ENCODE peak calls at places on chromosomes 11 and 22, in five cellular contexts. One of them, this sample, is unnamed.

GRCh38 chr11:117144477-117145392 is 648 bp downstream of the PAFAH1B2 start:
- DNase-seq in PC-9: peak; percentile 54
- DNase-seq in posterior cingulate gyrus: peak; percentile 43
- DNase-seq in hypothalamus: no peak
- DNase-seq in CD8-positive, alpha-beta T cell: peak; percentile 22
- DNase-seq in this sample: no peak

GRCh38 chr11:27717377-27717776 is 17.1 kb upstream of the BDNF start:
- DNase-seq in PC-9: no peak
- DNase-seq in posterior cingulate gyrus: no peak
- DNase-seq in hypothalamus: no peak
- DNase-seq in CD8-positive, alpha-beta T cell: no peak
- DNase-seq in this sample: no peak

GRCh38 chr11:11988099-11988651 is 20.3 kb downstream of the DKK3 start:
- DNase-seq in PC-9: no peak
- DNase-seq in posterior cingulate gyrus: no peak
- DNase-seq in hypothalamus: no peak
- DNase-seq in CD8-positive, alpha-beta T cell: no peak
- DNase-seq in this sample: no peak

GRCh38 chr22:44801476-44801875 is 49.1 kb downstream of the ARHGAP8 start:
- DNase-seq in PC-9: no peak
- DNase-seq in posterior cingulate gyrus: no peak
- DNase-seq in hypothalamus: no peak
- DNase-seq in CD8-positive, alpha-beta T cell: no peak
- DNase-seq in this sample: no peak

GRCh38 chr11:120336641-120337132 is 474 bp downstream of the ARHGEF12 start:
- DNase-seq in PC-9: no peak
- DNase-seq in posterior cingulate gyrus: peak; percentile 27
- DNase-seq in hypothalamus: no peak
- DNase-seq in CD8-positive, alpha-beta T cell: no peak
- DNase-seq in this sample: no peak

GRCh38 chr11:132072044-132072879 is 701.8 kb downstream of the NTM start:
- DNase-seq in PC-9: no peak
- DNase-seq in posterior cingulate gyrus: no peak
- DNase-seq in hypothalamus: no peak
- DNase-seq in CD8-positive, alpha-beta T cell: no peak
- DNase-seq in this sample: no peak

GRCh38 chr22:20002661-20003060 is 14.0 kb downstream of the ARVCF start:
- DNase-seq in PC-9: no peak
- DNase-seq in posterior cingulate gyrus: no peak
- DNase-seq in hypothalamus: no peak
- DNase-seq in CD8-positive, alpha-beta T cell: no peak
- DNase-seq in this sample: no peak

GRCh38 chr22:16959345-16959930 is 48.6 kb downstream of the GAB4 start:
- DNase-seq in PC-9: no peak
- DNase-seq in posterior cingulate gyrus: no peak
- DNase-seq in hypothalamus: no peak
- DNase-seq in CD8-positive, alpha-beta T cell: no peak
- DNase-seq in this sample: no peak

GRCh38 chr22:42754658-42755057 is 34.0 kb upstream of the A4GALT start:
- DNase-seq in PC-9: peak; percentile 52
- DNase-seq in posterior cingulate gyrus: no peak
- DNase-seq in hypothalamus: no peak
- DNase-seq in CD8-positive, alpha-beta T cell: no peak
- DNase-seq in this sample: no peak